ENCODE peak calls at places on chromosomes 6 and 20, in six cellular contexts. One of them, this sample, is unnamed.

GRCh38 chr6:164151161-164151728 is 736.7 kb downstream of the QKI start:
- DNase-seq in iris pigment epithelial cell: no peak
- DNase-seq in right atrium auricular region: no peak
- DNase-seq in GM13977: no peak
- DNase-seq in endothelial cell: no peak
- DNase-seq in lower lobe of right lung: no peak
- DNase-seq in this sample: no peak

GRCh38 chr6:17705428-17705777 is 1.3 kb downstream of the NUP153 start:
- DNase-seq in iris pigment epithelial cell: peak; percentile 74
- DNase-seq in right atrium auricular region: peak; percentile 66
- DNase-seq in GM13977: peak; percentile 48
- DNase-seq in endothelial cell: peak; percentile 13
- DNase-seq in lower lobe of right lung: no peak
- DNase-seq in this sample: peak; percentile 89

GRCh38 chr6:72350256-72350875 is 271.5 kb upstream of the KCNQ5 start:
- DNase-seq in iris pigment epithelial cell: no peak
- DNase-seq in right atrium auricular region: no peak
- DNase-seq in GM13977: no peak
- DNase-seq in endothelial cell: no peak
- DNase-seq in lower lobe of right lung: no peak
- DNase-seq in this sample: no peak

GRCh38 chr20:32021091-32021490 is 10.9 kb downstream of the CCM2L start:
- DNase-seq in iris pigment epithelial cell: no peak
- DNase-seq in right atrium auricular region: no peak
- DNase-seq in GM13977: no peak
- DNase-seq in endothelial cell: no peak
- DNase-seq in lower lobe of right lung: no peak
- DNase-seq in this sample: peak; percentile 32

GRCh38 chr6:156952401-156952800 is 175.2 kb downstream of the ARID1B start:
- DNase-seq in iris pigment epithelial cell: no peak
- DNase-seq in right atrium auricular region: no peak
- DNase-seq in GM13977: no peak
- DNase-seq in endothelial cell: no peak
- DNase-seq in lower lobe of right lung: no peak
- DNase-seq in this sample: no peak

GRCh38 chr6:119584088-119584487 is 234.5 kb upstream of the MAN1A1 start:
- DNase-seq in iris pigment epithelial cell: no peak
- DNase-seq in right atrium auricular region: no peak
- DNase-seq in GM13977: no peak
- DNase-seq in endothelial cell: no peak
- DNase-seq in lower lobe of right lung: no peak
- DNase-seq in this sample: no peak

GRCh38 chr6:54291146-54291545 is 17.1 kb upstream of the TINAG start:
- DNase-seq in iris pigment epithelial cell: peak; percentile 84
- DNase-seq in right atrium auricular region: no peak
- DNase-seq in GM13977: no peak
- DNase-seq in endothelial cell: no peak
- DNase-seq in lower lobe of right lung: no peak
- DNase-seq in this sample: peak; percentile 73

GRCh38 chr6:138847884-138848283 is 52.0 kb downstream of the ECT2L start:
- DNase-seq in iris pigment epithelial cell: peak; percentile 10
- DNase-seq in right atrium auricular region: no peak
- DNase-seq in GM13977: no peak
- DNase-seq in endothelial cell: no peak
- DNase-seq in lower lobe of right lung: no peak
- DNase-seq in this sample: peak; percentile 13

GRCh38 chr20:50227506-50227905 is 36.9 kb downstream of the CEBPB start:
- DNase-seq in iris pigment epithelial cell: no peak
- DNase-seq in right atrium auricular region: no peak
- DNase-seq in GM13977: no peak
- DNase-seq in endothelial cell: no peak
- DNase-seq in lower lobe of right lung: no peak
- DNase-seq in this sample: peak; percentile 77

GRCh38 chr20:278181-278580 is 12.4 kb downstream of the C20orf96 start:
- DNase-seq in iris pigment epithelial cell: no peak
- DNase-seq in right atrium auricular region: no peak
- DNase-seq in GM13977: no peak
- DNase-seq in endothelial cell: no peak
- DNase-seq in lower lobe of right lung: no peak
- DNase-seq in this sample: no peak

GRCh38 chr6:44855562-44856494 is 468.3 kb downstream of the CDC5L start:
- DNase-seq in iris pigment epithelial cell: peak; percentile 76
- DNase-seq in right atrium auricular region: no peak
- DNase-seq in GM13977: no peak
- DNase-seq in endothelial cell: no peak
- DNase-seq in lower lobe of right lung: no peak
- DNase-seq in this sample: peak; percentile 5

GRCh38 chr20:47741669-47742345 is 43.5 kb downstream of the SULF2 start:
- DNase-seq in iris pigment epithelial cell: no peak
- DNase-seq in right atrium auricular region: no peak
- DNase-seq in GM13977: no peak
- DNase-seq in endothelial cell: no peak
- DNase-seq in lower lobe of right lung: no peak
- DNase-seq in this sample: no peak

GRCh38 chr20:63067266-63067635 is 60.5 kb upstream of the BHLHE23 start:
- DNase-seq in iris pigment epithelial cell: no peak
- DNase-seq in right atrium auricular region: no peak
- DNase-seq in GM13977: no peak
- DNase-seq in endothelial cell: no peak
- DNase-seq in lower lobe of right lung: peak; percentile 42
- DNase-seq in this sample: no peak

GRCh38 chr6:39490120-39490519 is 167.6 kb upstream of the KCNK16 start:
- DNase-seq in iris pigment epithelial cell: no peak
- DNase-seq in right atrium auricular region: no peak
- DNase-seq in GM13977: no peak
- DNase-seq in endothelial cell: no peak
- DNase-seq in lower lobe of right lung: no peak
- DNase-seq in this sample: no peak

GRCh38 chr6:20811112-20811746 is 277.0 kb downstream of the CDKAL1 start:
- DNase-seq in iris pigment epithelial cell: peak; percentile 99
- DNase-seq in right atrium auricular region: no peak
- DNase-seq in GM13977: no peak
- DNase-seq in endothelial cell: peak; percentile 7
- DNase-seq in lower lobe of right lung: no peak
- DNase-seq in this sample: peak; percentile 96

This sample was measured in ELR.